ENCODE peak calls at places on chromosomes 5 and 9, in seven cellular contexts. X is MM.1S; C is stimulated activated CD8-positive, alpha-beta memory T cell treated with anti-CD3 and anti-CD28 coated beads, Interleukin-7, amount 100 ng/mL, for 1 hour; U is AML-193; R is AG09309; M is erythroblast; Q is stimulated activated effector memory CD8-positive, alpha-beta T cell treated with anti-CD3 and anti-CD28 coated beads, Interleukin-12 subunit alpha, Interleukin-12 subunit beta, amount 100 ng/mL, for 72 hours. K is an unnamed sample.

GRCh38 chr5:53323943-53324642 is 156.3 kb upstream of the FST start:
- DNase-seq in X (peak; percentile 17), C (no peak), U (no peak), R (no peak), M (no peak), Q (no peak), K (no peak)

GRCh38 chr5:109566361-109566760 is 123.4 kb upstream of the MAN2A1 start:
- DNase-seq in M (no peak), Q (no peak), U (no peak), R (no peak), C (no peak), X (no peak), K (no peak)

GRCh38 chr5:177431317-177432142 is 5.1 kb downstream of the GRK6 start:
- DNase-seq in Q (peak; percentile 89), C (no peak), U (no peak), M (no peak), R (no peak), X (peak; percentile 94), K (peak; percentile 53)

GRCh38 chr5:9499498-9499876 is 46.4 kb downstream of the SEMA5A start:
- DNase-seq in R (no peak), M (no peak), Q (no peak), C (no peak), X (no peak), U (no peak), K (no peak)

GRCh38 chr9:137660144-137660543 is 41.3 kb downstream of the EHMT1 start:
- DNase-seq in Q (no peak), X (no peak), U (no peak), C (no peak), R (no peak), M (no peak), K (no peak)

GRCh38 chr9:12091865-12092527 is 601.2 kb upstream of the TYRP1 start:
- DNase-seq in M (no peak), X (no peak), U (no peak), C (no peak), Q (no peak), R (no peak), K (no peak)

GRCh38 chr9:129102791-129103594 is 7.6 kb downstream of the CRAT start:
- DNase-seq in X (peak; percentile 46), C (no peak), M (peak; percentile 65), R (no peak), Q (no peak), U (peak; percentile 13), K (peak; percentile 45)

GRCh38 chr5:155836404-155836803 is 490.6 kb upstream of the SGCD start:
- DNase-seq in R (no peak), X (no peak), C (no peak), M (no peak), U (no peak), Q (no peak), K (no peak)

GRCh38 chr9:16304301-16304700 is 566.2 kb downstream of the BNC2 start:
- DNase-seq in R (no peak), Q (no peak), U (no peak), M (no peak), X (no peak), C (no peak), K (no peak)

GRCh38 chr5:21802100-21802499 is 1051.0 kb downstream of the CDH12 start:
- DNase-seq in Q (no peak), R (no peak), M (no peak), C (no peak), U (no peak), X (no peak), K (no peak)

GRCh38 chr9:133254471-133254870 is 20.5 kb downstream of the ABO start:
- DNase-seq in R (no peak), U (no peak), M (no peak), X (no peak), Q (no peak), C (no peak), K (no peak)

GRCh38 chr5:98774192-98775046 is 956 bp downstream of the RGMB start:
- DNase-seq in C (no peak), Q (peak; percentile 69), M (peak; percentile 28), X (peak; percentile 65), U (no peak), R (no peak), K (peak; percentile 66)

GRCh38 chr5:8456846-8457186 is 587.9 kb downstream of the MTRR start:
- DNase-seq in X (no peak), U (no peak), M (no peak), Q (no peak), C (no peak), R (no peak), K (no peak)

GRCh38 chr9:69815313-69815712 is 5.3 kb upstream of the CFAP95 start:
- DNase-seq in Q (no peak), X (no peak), R (no peak), U (no peak), M (no peak), C (no peak), K (no peak)

GRCh38 chr5:41821051-41821450 is 49.2 kb downstream of the OXCT1 start:
- DNase-seq in R (no peak), C (no peak), U (no peak), Q (no peak), M (no peak), X (no peak), K (no peak)

GRCh38 chr9:74331607-74332006 is 165.5 kb upstream of the RORB start:
- DNase-seq in U (no peak), Q (no peak), M (no peak), C (no peak), R (no peak), X (no peak), K (no peak)

GRCh38 chr5:16558984-16559629 is 57.7 kb downstream of the RETREG1 start:
- DNase-seq in U (no peak), C (no peak), Q (no peak), M (no peak), X (no peak), R (no peak), K (no peak)

GRCh38 chr5:80689627-80690026 is 34.8 kb upstream of the DHFR start:
- DNase-seq in C (no peak), M (no peak), U (no peak), R (no peak), Q (no peak), X (no peak), K (no peak)

GRCh38 chr9:27365977-27366376 is 69.0 kb upstream of the EQTN start:
- DNase-seq in X (peak; percentile 70), C (no peak), Q (peak; percentile 54), U (no peak), M (no peak), R (no peak), K (no peak)

GRCh38 chr5:38551020-38552017 is 5.1 kb downstream of the LIFR start:
- DNase-seq in X (peak; percentile 33), M (no peak), R (no peak), Q (no peak), U (no peak), C (no peak), K (no peak)

GRCh38 chr9:116096853-116097252 is 56.7 kb upstream of the PAPPA start:
- DNase-seq in X (no peak), U (no peak), M (no peak), R (no peak), C (no peak), Q (no peak), K (no peak)

GRCh38 chr9:94084314-94084713 is at the start of gene PTPDC1:
- DNase-seq in Q (no peak), X (no peak), U (no peak), M (peak; percentile 12), C (no peak), R (peak; percentile 55), K (no peak)

GRCh38 chr5:44640945-44641456 is 167.7 kb upstream of the MRPS30 start:
- DNase-seq in R (no peak), C (no peak), M (no peak), X (no peak), Q (no peak), U (no peak), K (no peak)

GRCh38 chr5:155941340-155941739 is 385.6 kb upstream of the SGCD start:
- DNase-seq in Q (no peak), M (no peak), U (no peak), X (no peak), C (no peak), R (no peak), K (no peak)

GRCh38 chr5:6660704-6661103 is 27.5 kb downstream of the SRD5A1 start:
- DNase-seq in Q (no peak), X (no peak), C (no peak), M (no peak), U (no peak), R (no peak), K (no peak)

GRCh38 chr9:92504881-92505280 is 22.6 kb upstream of the ASPN start:
- DNase-seq in M (no peak), U (no peak), C (no peak), R (no peak), Q (no peak), X (no peak), K (no peak)

GRCh38 chr5:112192072-112192471 is 227.0 kb downstream of the EPB41L4A start:
- DNase-seq in Q (no peak), R (no peak), M (no peak), U (no peak), X (no peak), C (no peak), K (no peak)

GRCh38 chr5:178738513-178738912 is 8.1 kb upstream of the ZNF354A start:
- DNase-seq in U (no peak), M (no peak), Q (no peak), R (no peak), X (no peak), C (no peak), K (no peak)

GRCh38 chr5:171449426-171449825 is 30.0 kb downstream of the FGF18 start:
- DNase-seq in Q (no peak), U (no peak), X (no peak), R (no peak), M (no peak), C (no peak), K (no peak)

K was measured in lung.